ENCODE peak calls at places on chromosomes 2 and 18, in five cellular contexts. F is aorta, N is RWPE1, G is AG04450, A is NCI-H1105. M is an unnamed sample.

GRCh38 chr2:105674859-105675541 is 69.7 kb upstream of the NCK2 start:
- DNase-seq in N (no peak), G (no peak), A (no peak), F (no peak), M (no peak)

GRCh38 chr2:142131016-142131714 is at the start of gene LRP1B:
- DNase-seq in G (no peak), N (no peak), A (no peak), F (no peak), M (peak; percentile 74)

GRCh38 chr18:71707400-71707799 is 836.7 kb downstream of the CBLN2 start:
- DNase-seq in A (no peak), F (no peak), N (no peak), G (no peak), M (no peak)

GRCh38 chr2:6312377-6312776 is 553.3 kb downstream of the CMPK2 start:
- DNase-seq in F (no peak), A (no peak), N (no peak), G (no peak), M (no peak)

GRCh38 chr2:23791030-23791429 is 135.9 kb downstream of the ATAD2B start:
- DNase-seq in G (peak; percentile 61), F (no peak), N (no peak), A (no peak), M (no peak)

GRCh38 chr2:8315766-8316165 is 366.1 kb upstream of the ID2 start:
- DNase-seq in A (no peak), F (no peak), G (no peak), N (no peak), M (no peak)

GRCh38 chr2:62738981-62739936 is 33.7 kb downstream of the EHBP1 start:
- DNase-seq in A (no peak), N (no peak), F (no peak), G (no peak), M (no peak)

GRCh38 chr2:122528061-122528460 is 772.6 kb downstream of the TSN start:
- DNase-seq in G (no peak), A (no peak), N (no peak), F (no peak), M (no peak)

GRCh38 chr2:190827720-190828119 is 52.9 kb upstream of the GLS start:
- DNase-seq in F (no peak), A (no peak), N (no peak), G (no peak), M (no peak)

M was measured in NCI-H510A treated with DMSO at 0.1 percent for 48 hours.